ENCODE peak calls at places on chromosomes 11 and 22, in four cellular contexts. One of them, this sample, is unnamed.

GRCh38 chr11:111308140-111308539 is 9.8 kb downstream of the POU2AF3 start:
- DNase-seq in MM.1S: no peak
- DNase-seq in endothelial cell: no peak
- DNase-seq in breast epithelium: no peak
- DNase-seq in this sample: no peak

GRCh38 chr22:40036591-40037225 is 42.0 kb downstream of the FAM83F start:
- DNase-seq in MM.1S: peak
- DNase-seq in endothelial cell: peak
- DNase-seq in breast epithelium: peak
- DNase-seq in this sample: no peak

GRCh38 chr11:61598886-61599868 is 18.3 kb upstream of the SYT7 start:
- DNase-seq in MM.1S: no peak
- DNase-seq in endothelial cell: no peak
- DNase-seq in breast epithelium: no peak
- DNase-seq in this sample: no peak

GRCh38 chr11:1843098-1843473 is 4.3 kb downstream of the TNNI2 start:
- DNase-seq in MM.1S: no peak
- DNase-seq in endothelial cell: no peak
- DNase-seq in breast epithelium: no peak
- DNase-seq in this sample: no peak

GRCh38 chr11:13669544-13670488 is 1.3 kb downstream of the FAR1 start:
- DNase-seq in MM.1S: no peak
- DNase-seq in endothelial cell: no peak
- DNase-seq in breast epithelium: no peak
- DNase-seq in this sample: no peak

GRCh38 chr22:23763579-23764331 is 965 bp downstream of the C22orf15 start:
- DNase-seq in MM.1S: no peak
- DNase-seq in endothelial cell: peak
- DNase-seq in breast epithelium: no peak
- DNase-seq in this sample: no peak

GRCh38 chr11:73752903-73753302 is 8.0 kb downstream of the RAB6A start:
- DNase-seq in MM.1S: no peak
- DNase-seq in endothelial cell: no peak
- DNase-seq in breast epithelium: no peak
- DNase-seq in this sample: no peak

GRCh38 chr11:39617971-39618370 is 1841.5 kb downstream of the LRRC4C start:
- DNase-seq in MM.1S: peak
- DNase-seq in endothelial cell: no peak
- DNase-seq in breast epithelium: no peak
- DNase-seq in this sample: no peak

DNA sequence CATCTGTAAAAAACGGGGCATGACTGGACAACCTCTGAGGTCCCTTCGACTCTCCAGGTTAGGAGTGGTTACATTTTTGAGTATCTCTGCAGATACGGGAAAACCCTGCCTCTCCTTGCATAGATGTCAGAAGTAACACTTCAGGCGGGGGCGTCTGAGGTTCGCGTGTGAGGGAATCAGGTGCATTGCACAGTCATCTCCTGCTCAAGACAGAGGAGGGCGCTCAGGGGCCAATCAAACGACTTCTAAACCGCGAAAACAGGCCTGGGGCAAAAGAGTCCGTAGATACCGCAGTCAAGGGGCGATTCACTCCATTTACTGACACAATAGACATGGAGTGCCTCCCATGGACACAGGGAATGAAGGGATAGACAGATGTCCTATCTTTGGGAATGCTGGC is 31.7 kb downstream of the KIRREL3 start:
- DNase-seq in MM.1S: peak
- DNase-seq in endothelial cell: peak
- DNase-seq in breast epithelium: no peak
- DNase-seq in this sample: no peak
- TF ChIP-seq CTCF in MM.1S: peak
- TF ChIP-seq CTCF in endothelial cell: no peak
- TF ChIP-seq CTCF in breast epithelium: no peak
- TF ChIP-seq CTCF in this sample: no peak

GRCh38 chr11:70503878-70504240 is 105.5 kb downstream of the CTTN start:
- DNase-seq in MM.1S: no peak
- DNase-seq in endothelial cell: peak
- DNase-seq in breast epithelium: no peak
- DNase-seq in this sample: no peak
- TF ChIP-seq CTCF in MM.1S: no peak
- TF ChIP-seq CTCF in endothelial cell: no peak
- TF ChIP-seq CTCF in breast epithelium: no peak
- TF ChIP-seq CTCF in this sample: no peak

GRCh38 chr22:41367039-41367679 is 14.6 kb upstream of the TEF start:
- DNase-seq in MM.1S: no peak
- DNase-seq in endothelial cell: no peak
- DNase-seq in breast epithelium: peak
- DNase-seq in this sample: peak
- TF ChIP-seq CTCF in MM.1S: no peak
- TF ChIP-seq CTCF in endothelial cell: no peak
- TF ChIP-seq CTCF in breast epithelium: no peak
- TF ChIP-seq CTCF in this sample: no peak

DNA sequence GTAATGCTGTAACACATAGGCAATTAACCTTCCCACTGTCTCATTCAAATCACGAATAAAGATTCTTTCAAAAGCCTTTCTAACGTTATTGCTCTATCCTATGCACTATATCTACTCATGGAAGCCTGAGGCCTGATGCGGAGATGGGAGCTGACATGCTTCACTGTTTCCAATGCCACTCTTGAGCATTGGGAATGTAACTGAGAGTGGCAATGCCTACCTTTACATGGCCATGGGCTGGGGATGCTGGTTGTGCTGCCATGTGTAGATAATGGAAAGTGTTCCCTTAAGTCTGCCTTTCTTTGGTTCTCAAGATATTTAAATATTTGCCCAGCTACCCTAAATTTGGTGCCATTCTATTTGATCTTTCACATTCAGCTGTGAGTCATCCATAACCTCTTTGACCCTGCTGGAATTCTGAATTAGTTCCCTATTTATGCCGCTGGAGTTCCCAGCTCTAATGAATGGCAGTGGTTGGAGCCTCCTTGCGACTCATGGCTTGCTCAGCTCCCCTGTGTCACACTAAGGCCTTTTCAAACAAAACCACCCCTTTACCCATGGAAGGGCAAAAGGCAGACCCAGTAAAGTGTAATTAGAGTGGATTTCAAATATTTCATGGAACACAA is 21.4 kb upstream of the DKK3 start:
- DNase-seq in MM.1S: no peak
- DNase-seq in endothelial cell: no peak
- DNase-seq in breast epithelium: no peak
- DNase-seq in this sample: no peak
- TF ChIP-seq CTCF in MM.1S: no peak
- TF ChIP-seq CTCF in endothelial cell: no peak
- TF ChIP-seq CTCF in breast epithelium: no peak
- TF ChIP-seq CTCF in this sample: no peak

GRCh38 chr11:116553482-116553881 is 219.3 kb downstream of the BUD13 start:
- DNase-seq in MM.1S: no peak
- DNase-seq in endothelial cell: no peak
- DNase-seq in breast epithelium: no peak
- DNase-seq in this sample: no peak
- TF ChIP-seq CTCF in MM.1S: no peak
- TF ChIP-seq CTCF in endothelial cell: no peak
- TF ChIP-seq CTCF in breast epithelium: no peak
- TF ChIP-seq CTCF in this sample: no peak

GRCh38 chr22:31613286-31613903 is 48.6 kb downstream of the PISD start:
- DNase-seq in MM.1S: no peak
- DNase-seq in endothelial cell: no peak
- DNase-seq in breast epithelium: no peak
- DNase-seq in this sample: no peak

GRCh38 chr22:31610611-31611010 is 51.4 kb downstream of the PISD start:
- DNase-seq in MM.1S: no peak
- DNase-seq in endothelial cell: no peak
- DNase-seq in breast epithelium: no peak
- DNase-seq in this sample: no peak

GRCh38 chr22:31609716-31610115 is 52.3 kb downstream of the PISD start:
- DNase-seq in MM.1S: no peak
- DNase-seq in endothelial cell: no peak
- DNase-seq in breast epithelium: no peak
- DNase-seq in this sample: no peak

GRCh38 chr22:31612891-31613285 is 49.1 kb downstream of the PISD start:
- DNase-seq in MM.1S: no peak
- DNase-seq in endothelial cell: no peak
- DNase-seq in breast epithelium: no peak
- DNase-seq in this sample: no peak

DNA sequence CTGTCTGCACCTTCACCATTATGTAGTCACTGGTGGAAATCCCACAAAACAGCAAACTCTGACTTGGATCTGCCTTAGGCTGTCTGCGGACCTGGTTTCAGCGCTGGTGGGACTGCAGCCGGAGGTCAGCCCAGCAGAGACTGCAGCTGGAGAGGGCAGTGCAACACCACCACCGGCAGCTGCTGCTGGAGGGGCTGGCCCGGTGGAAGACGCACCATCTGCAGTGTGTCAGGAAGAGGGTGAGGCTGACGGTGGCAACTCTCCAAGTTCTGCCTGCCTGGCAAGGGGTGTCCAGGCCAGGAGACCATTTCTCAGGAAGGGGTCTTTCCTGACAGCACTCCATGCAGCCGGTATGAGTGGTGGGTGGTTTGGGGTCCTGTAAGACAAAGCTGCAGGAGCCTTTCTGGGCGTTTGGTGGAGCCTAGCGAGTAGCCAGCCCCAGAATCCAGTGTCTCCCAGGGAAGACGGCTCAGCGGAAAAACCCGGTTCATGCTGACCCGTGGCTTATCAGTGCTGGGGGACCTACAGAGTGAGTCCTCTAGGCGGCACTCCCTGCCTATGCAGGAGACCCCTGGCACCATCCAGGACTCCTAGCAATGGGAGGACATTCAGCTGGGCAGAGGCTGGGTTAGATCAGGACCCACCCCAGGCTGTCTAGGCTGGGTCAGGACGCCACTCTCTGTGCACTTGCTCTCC is 50.8 kb downstream of the PISD start:
- DNase-seq in MM.1S: no peak
- DNase-seq in endothelial cell: no peak
- DNase-seq in breast epithelium: no peak
- DNase-seq in this sample: no peak
- TF ChIP-seq CTCF in MM.1S: no peak
- TF ChIP-seq CTCF in endothelial cell: no peak
- TF ChIP-seq CTCF in breast epithelium: no peak
- TF ChIP-seq CTCF in this sample: no peak

GRCh38 chr11:65352783-65353182 is 1.8 kb upstream of the TIGD3 start:
- DNase-seq in MM.1S: no peak
- DNase-seq in endothelial cell: no peak
- DNase-seq in breast epithelium: no peak
- DNase-seq in this sample: no peak
- TF ChIP-seq CTCF in MM.1S: no peak
- TF ChIP-seq CTCF in endothelial cell: no peak
- TF ChIP-seq CTCF in breast epithelium: no peak
- TF ChIP-seq CTCF in this sample: no peak

GRCh38 chr22:25903294-25903693 is 161.3 kb downstream of the MYO18B start:
- DNase-seq in MM.1S: no peak
- DNase-seq in endothelial cell: peak
- DNase-seq in breast epithelium: no peak
- DNase-seq in this sample: no peak
- TF ChIP-seq CTCF in MM.1S: peak
- TF ChIP-seq CTCF in endothelial cell: peak
- TF ChIP-seq CTCF in breast epithelium: no peak
- TF ChIP-seq CTCF in this sample: no peak

GRCh38 chr11:115990004-115990447 is 485.8 kb upstream of the CADM1 start:
- DNase-seq in MM.1S: no peak
- DNase-seq in endothelial cell: peak
- DNase-seq in breast epithelium: no peak
- DNase-seq in this sample: no peak
- TF ChIP-seq CTCF in MM.1S: peak
- TF ChIP-seq CTCF in endothelial cell: peak
- TF ChIP-seq CTCF in breast epithelium: no peak
- TF ChIP-seq CTCF in this sample: no peak